ENCODE peak calls at places on chromosomes 12 and 14, in ten cellular contexts. Q is stimulated activated CD8-positive, alpha-beta memory T cell treated with anti-CD3 and anti-CD28 coated beads, Interleukin-4, amount 100 ng/mL, for 1 hour; A is CD4-positive, alpha-beta T cell; Z is choroid plexus epithelial cell; E is neural crest cell; U is LoVo; C is NCI-H2171 treated with DMSO at 0.1 percent for 48 hours; F is AG10803; J is upper lobe of left lung; D is anterior cingulate cortex. K is an unnamed sample.

GRCh38 chr14:81331229-81332026 is 68.7 kb downstream of the STON2 start:
- DNase-seq in D (peak), A (no peak), U (no peak), C (no peak), F (no peak), J (no peak), E (no peak), Q (no peak), Z (no peak), K (no peak)

GRCh38 chr14:72544615-72545387 is 349.1 kb downstream of the DPF3 start:
- DNase-seq in C (peak), Q (no peak), A (no peak), E (no peak), J (no peak), F (peak), U (no peak), D (peak), Z (peak), K (no peak)

GRCh38 chr14:31106768-31107167 is 80.6 kb upstream of the STRN3 start:
- DNase-seq in Q (no peak), U (no peak), F (no peak), Z (peak), C (no peak), D (no peak), A (no peak), E (no peak), J (no peak), K (peak)

GRCh38 chr12:110266980-110267620 is 13.9 kb upstream of the ATP2A2 start:
- DNase-seq in J (no peak), A (no peak), Q (no peak), Z (peak), F (peak), U (no peak), D (no peak), E (no peak), C (peak), K (peak)

GRCh38 chr12:116459011-116459410 is 100.2 kb upstream of the MAP1LC3B2 start:
- DNase-seq in Z (no peak), Q (no peak), U (no peak), J (peak), F (no peak), D (no peak), A (no peak), C (no peak), E (no peak), K (no peak)

GRCh38 chr14:96638041-96638855 is 136.1 kb downstream of the PAPOLA start:
- DNase-seq in Q (no peak), Z (no peak), U (no peak), A (no peak), J (no peak), D (no peak), C (no peak), F (no peak), E (no peak), K (no peak)

GRCh38 chr14:89466460-89466859 is 49.4 kb upstream of the FOXN3 start:
- DNase-seq in F (no peak), U (no peak), C (no peak), J (no peak), D (no peak), Q (peak), Z (peak), E (no peak), A (no peak), K (no peak)

GRCh38 chr12:20150835-20151234 is 217.5 kb upstream of the PDE3A start:
- DNase-seq in Z (no peak), A (no peak), E (no peak), D (no peak), C (no peak), U (no peak), F (no peak), Q (no peak), J (no peak), K (no peak)

GRCh38 chr14:95614335-95614734 is 71.9 kb upstream of the TCL1B start:
- DNase-seq in J (no peak), Q (no peak), C (no peak), E (no peak), Z (no peak), D (no peak), U (no peak), F (no peak), A (no peak), K (no peak)

GRCh38 chr12:51904951-51905471 is 2.3 kb upstream of the ACVRL1 start:
- DNase-seq in C (peak), U (no peak), D (no peak), J (no peak), E (no peak), F (peak), Z (no peak), Q (no peak), A (no peak), K (peak)

GRCh38 chr14:61532818-61533217 is 162.5 kb upstream of the HIF1A start:
- DNase-seq in C (no peak), U (no peak), J (no peak), A (no peak), E (no peak), Q (no peak), Z (no peak), D (no peak), F (no peak), K (no peak)

GRCh38 chr12:50017047-50017446 is 8.2 kb downstream of the RACGAP1 start:
- DNase-seq in Q (no peak), C (no peak), F (peak), J (no peak), D (peak), U (no peak), Z (peak), E (no peak), A (no peak), K (peak)

GRCh38 chr14:54470701-54471100 is 18.1 kb downstream of the GMFB start:
- DNase-seq in A (no peak), J (no peak), Q (no peak), U (peak), E (no peak), Z (no peak), D (no peak), C (no peak), F (no peak), K (no peak)

GRCh38 chr14:56491299-56492285 is 88.0 kb upstream of the TMEM260 start:
- DNase-seq in Z (peak), A (no peak), Q (no peak), C (peak), F (peak), U (peak), E (peak), J (no peak), D (no peak), K (peak)

GRCh38 chr14:23061995-23062394 is 4.7 kb upstream of the CDH24 start:
- DNase-seq in Z (peak), C (no peak), U (peak), Q (no peak), F (peak), J (no peak), A (no peak), E (no peak), D (no peak), K (peak)

GRCh38 chr14:51597511-51597920 is 54.2 kb upstream of the FRMD6 start:
- DNase-seq in Q (no peak), C (no peak), Z (no peak), D (no peak), F (peak), A (no peak), E (no peak), J (no peak), U (no peak), K (peak)

GRCh38 chr12:118061876-118062791 is 1.2 kb upstream of the WSB2 start:
- DNase-seq in U (peak), A (no peak), Z (peak), D (peak), E (no peak), F (peak), C (peak), Q (no peak), J (no peak), K (peak)

GRCh38 chr14:72975776-72976175 is 49.5 kb downstream of the DCAF4 start:
- DNase-seq in U (no peak), Z (peak), F (no peak), E (no peak), J (no peak), C (no peak), Q (no peak), D (no peak), A (no peak), K (no peak)

GRCh38 chr12:109497675-109498074 is 20.2 kb downstream of the UBE3B start:
- DNase-seq in J (no peak), Z (peak), U (no peak), A (no peak), Q (no peak), E (no peak), D (no peak), F (no peak), C (no peak), K (no peak)

GRCh38 chr12:89250648-89251047 is 101.7 kb downstream of the DUSP6 start:
- DNase-seq in D (no peak), J (no peak), U (no peak), Z (no peak), C (no peak), A (no peak), Q (no peak), F (no peak), E (no peak), K (no peak)

GRCh38 chr12:13220848-13221247 is 24.3 kb downstream of the EMP1 start:
- DNase-seq in F (peak), E (no peak), D (no peak), U (no peak), C (no peak), J (no peak), Z (no peak), Q (no peak), A (no peak), K (peak)

GRCh38 chr14:44626423-44626822 is 119.3 kb upstream of the FSCB start:
- DNase-seq in A (no peak), E (no peak), C (no peak), F (no peak), D (no peak), J (no peak), Z (no peak), Q (no peak), U (no peak), K (no peak)

GRCh38 chr14:46573518-46573917 is 78.1 kb downstream of the RPL10L start:
- DNase-seq in F (no peak), D (no peak), E (no peak), U (no peak), Z (no peak), C (no peak), A (no peak), Q (no peak), J (no peak), K (no peak)

GRCh38 chr12:30823140-30823669 is 68.5 kb upstream of the CAPRIN2 start:
- DNase-seq in D (no peak), C (no peak), Q (no peak), Z (no peak), A (peak), J (peak), F (no peak), E (peak), U (no peak), K (no peak)

GRCh38 chr12:81329088-81329487 is 251.2 kb downstream of the ACSS3 start:
- DNase-seq in A (no peak), D (no peak), U (peak), Z (peak), F (peak), Q (no peak), E (no peak), J (no peak), C (peak), K (no peak)

GRCh38 chr12:109949089-109949488 is 47.1 kb downstream of the GIT2 start:
- DNase-seq in F (peak), C (no peak), D (no peak), Z (peak), Q (no peak), A (no peak), U (no peak), J (no peak), E (no peak), K (peak)

GRCh38 chr12:55072093-55072492 is 52.3 kb downstream of the NEUROD4 start:
- DNase-seq in A (peak), F (peak), U (no peak), C (peak), J (peak), Z (peak), E (no peak), D (peak), Q (peak), K (peak)

GRCh38 chr14:74491952-74492351 is 1.2 kb downstream of the NPC2 start:
- DNase-seq in U (peak), J (no peak), F (peak), D (no peak), Z (peak), E (no peak), A (no peak), C (no peak), Q (no peak), K (peak)

GRCh38 chr12:100820314-100820713 is 25.7 kb downstream of the ANO4 start:
- DNase-seq in J (no peak), A (no peak), U (no peak), F (peak), E (no peak), D (no peak), Z (peak), Q (no peak), C (no peak), K (no peak)

GRCh38 chr14:64005822-64006221 is 153.0 kb downstream of the SYNE2 start:
- DNase-seq in J (no peak), D (no peak), Q (no peak), E (no peak), C (no peak), F (no peak), Z (no peak), U (no peak), A (no peak), K (no peak)

GRCh38 chr12:113184098-113184899 is 979 bp downstream of the DDX54 start:
- DNase-seq in J (no peak), F (no peak), C (no peak), Z (no peak), Q (no peak), A (no peak), U (no peak), E (no peak), D (no peak), K (no peak)